ENCODE peak calls at places on chromosomes 12 and 14, in four cellular contexts. V is HCT116, O is endothelial cell of umbilical vein, Q is colonic mucosa. W is an unnamed sample. For H3K9me3, the result is how much of the 10 kb centered on the place peaks cover.

GRCh38 chr12:45369065-45369464 is 153.2 kb downstream of the ANO6 start:
- DNase-seq in V (no peak), Q (no peak), O (peak), W (no peak)

GRCh38 chr12:94145231-94145979 is 3.0 kb upstream of the PLXNC1 start:
- DNase-seq in V (peak), Q (no peak), O (no peak), W (peak)

GRCh38 chr12:47938594-47938993 is 24.8 kb upstream of the TMEM106C start:
- DNase-seq in Q (no peak), O (no peak), V (no peak), W (no peak)

GRCh38 chr12:43969882-43970281 is 134.0 kb downstream of the TMEM117 start:
- DNase-seq in Q (no peak), O (peak), V (peak), W (no peak)

GRCh38 chr14:78319826-78320635 is 149.9 kb downstream of the NRXN3 start:
- DNase-seq in V (no peak), Q (no peak), O (no peak), W (no peak)

GRCh38 chr14:103118663-103119404 is 4.4 kb upstream of the TNFAIP2 start:
- DNase-seq in V (no peak), Q (peak), O (no peak), W (no peak)

GRCh38 chr14:104130974-104131651 is 7.3 kb upstream of the KIF26A start:
- DNase-seq in O (peak), Q (peak), V (no peak), W (peak)

GRCh38 chr12:85424581-85425348 is 144.7 kb downstream of the ALX1 start:
- DNase-seq in V (peak), Q (peak), O (peak), W (peak)

GRCh38 chr14:90677484-90678045 is 138.7 kb downstream of the TTC7B start:
- DNase-seq in Q (no peak), O (peak), V (no peak), W (no peak)

GRCh38 chr12:23938422-23938821 is 11.0 kb downstream of the SOX5 start:
- DNase-seq in Q (no peak), O (no peak), V (no peak), W (no peak)

GRCh38 chr12:120141336-120141735 is 24.8 kb upstream of the RAB35 start:
- DNase-seq in Q (no peak), V (no peak), O (no peak), W (no peak)

GRCh38 chr12:112178796-112179195 is 53.4 kb downstream of the TRAFD1 start:
- DNase-seq in Q (no peak), V (no peak), O (no peak), W (no peak)

GRCh38 chr12:96500686-96501085 is 11.3 kb downstream of the CFAP54 start:
- DNase-seq in Q (no peak), V (no peak), O (no peak), W (no peak)

GRCh38 chr12:107912421-107913004 is 138.0 kb downstream of the ASCL4 start:
- DNase-seq in V (peak), O (peak), Q (peak), W (peak)

GRCh38 chr12:66693901-66694513 is 15.1 kb upstream of the GRIP1 start:
- DNase-seq in Q (peak), O (peak), V (peak), W (peak)

GRCh38 chr12:81229718-81230117 is 151.8 kb downstream of the ACSS3 start:
- DNase-seq in Q (no peak), O (no peak), V (no peak), W (no peak)

GRCh38 chr12:108399514-108399913 is 60.4 kb upstream of the CMKLR1 start:
- DNase-seq in V (no peak), Q (no peak), O (no peak), W (no peak)

GRCh38 chr12:46661161-46661845 is 164.5 kb downstream of the SLC38A4 start:
- DNase-seq in Q (peak), O (peak), V (peak), W (peak)

GRCh38 chr14:102527255-102528232 is 18.0 kb upstream of the ANKRD9 start:
- DNase-seq in O (no peak), V (peak), Q (peak), W (no peak)

GRCh38 chr14:51564460-51564859 is 87.2 kb upstream of the FRMD6 start:
- DNase-seq in V (no peak), Q (no peak), O (no peak), W (no peak)

DNA sequence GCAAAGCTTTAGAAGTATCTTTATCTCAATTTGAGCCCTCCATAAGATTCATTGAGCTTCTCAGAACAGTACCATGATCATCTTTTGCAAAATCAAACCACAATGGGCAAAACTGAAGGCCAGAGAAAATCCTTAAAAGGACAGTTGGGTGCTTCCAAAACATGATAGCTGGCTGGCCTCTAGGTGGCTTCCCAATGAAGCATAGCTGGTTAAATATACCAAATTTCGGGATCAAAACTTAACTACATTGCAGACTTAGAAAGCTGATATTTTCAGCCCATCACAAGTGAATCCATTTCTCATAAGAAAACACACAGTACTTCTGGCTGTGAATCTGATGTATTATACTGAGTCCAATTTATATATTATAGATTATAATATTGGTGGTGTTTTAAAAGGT is 15.3 kb upstream of the PIK3C2G start:
- DNase-seq in V (no peak), Q (no peak), O (no peak), W (no peak)
- TF ChIP-seq CTCF in V (no peak), Q (no peak), O (no peak), W (peak)

DNA sequence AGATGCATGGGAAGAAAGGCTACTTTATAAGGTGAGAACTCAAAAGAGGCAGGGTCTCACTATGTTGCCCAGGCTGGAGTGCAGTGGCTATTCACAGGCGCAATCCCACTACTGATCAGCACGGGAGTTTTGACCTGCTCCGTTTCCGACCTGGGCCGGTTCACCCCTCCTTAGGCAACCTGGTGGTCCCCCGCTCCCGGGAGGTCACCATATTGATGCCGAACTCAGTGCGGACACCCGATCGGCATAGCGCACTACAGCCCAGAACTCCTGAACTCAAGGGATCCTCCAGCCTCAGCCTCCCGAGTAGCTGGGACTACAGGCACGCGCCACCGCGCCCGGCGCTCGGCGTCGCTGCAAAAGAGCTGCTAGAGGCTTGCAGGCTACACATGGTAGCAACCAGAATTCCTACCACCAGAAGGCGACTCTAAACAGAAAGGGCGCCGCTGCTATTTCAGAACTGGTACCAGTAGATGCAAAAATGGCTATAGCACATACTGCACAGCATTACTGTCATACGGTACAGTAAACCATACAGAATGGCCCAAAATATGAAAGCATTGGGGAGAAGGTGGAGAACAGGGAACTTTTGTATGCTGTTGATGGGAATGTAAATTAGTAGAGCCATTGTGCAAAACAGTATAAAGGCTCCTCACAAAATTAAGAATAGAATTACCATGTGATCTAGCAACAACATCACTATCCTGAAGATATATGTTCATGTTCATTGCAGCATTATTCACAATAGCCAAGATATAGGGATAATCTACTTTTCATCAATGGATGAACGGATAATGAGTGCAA is 1.2 kb upstream of the NEMF start:
- DNase-seq in Q (peak), O (peak), V (peak), W (peak)
- H3K4me3 ChIP-seq in Q (peak), O (no peak), V (peak), W (no peak)

GRCh38 chr12:34397591-34398365 is 375.5 kb downstream of the ALG10 start:
- DNase-seq in Q (peak), O (no peak), V (no peak), W (peak)

GRCh38 chr12:34395056-34396005 is 373.0 kb downstream of the ALG10 start:
- DNase-seq in O (no peak), V (no peak), Q (peak), W (peak)

GRCh38 chr12:34396861-34397590 is 374.7 kb downstream of the ALG10 start:
- DNase-seq in V (no peak), O (no peak), Q (no peak), W (peak)

GRCh38 chr12:34394211-34395055 is 372.1 kb downstream of the ALG10 start:
- DNase-seq in Q (peak), V (no peak), O (no peak), W (peak)

DNA sequence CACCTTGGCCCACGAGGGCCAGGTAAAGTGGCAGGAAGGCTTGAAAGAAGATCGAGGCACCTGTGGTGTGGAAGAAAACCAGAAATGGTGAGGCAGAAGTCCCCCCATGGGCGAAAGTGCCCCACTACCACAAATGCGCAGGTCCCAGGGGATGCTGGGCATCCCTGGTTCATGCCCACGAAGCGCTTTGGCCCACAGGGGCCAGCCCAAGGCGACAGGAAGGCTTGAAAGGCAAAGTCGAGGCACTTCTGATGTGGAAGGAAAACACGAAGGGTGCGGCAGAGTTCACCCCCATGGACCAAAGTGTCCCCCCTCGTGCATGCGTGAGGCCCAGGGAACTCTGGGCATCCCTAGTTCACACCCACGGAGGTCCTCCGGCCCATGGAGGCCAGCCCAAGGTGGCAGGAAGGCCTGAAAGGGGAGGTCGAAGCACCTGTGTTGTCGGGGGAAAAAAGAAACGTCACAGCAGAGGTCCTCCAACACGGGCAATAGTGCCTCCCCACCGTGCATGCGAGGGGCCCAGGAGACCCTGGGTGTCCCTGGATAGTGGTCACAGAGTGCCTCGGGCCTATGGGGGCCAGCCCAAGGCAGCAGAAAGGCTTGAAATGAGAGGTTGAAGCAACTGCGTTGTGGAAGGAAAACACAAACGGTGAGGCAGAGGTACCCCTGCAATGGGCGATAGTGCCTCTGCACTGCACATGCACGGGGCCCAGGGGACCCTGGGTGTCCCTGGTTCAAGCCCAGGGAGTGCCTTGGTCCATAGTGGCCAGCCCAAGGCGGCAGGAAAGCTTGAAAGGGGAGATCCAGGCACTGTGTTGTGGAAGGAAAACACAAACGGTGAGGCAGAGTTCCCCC is 373.9 kb downstream of the ALG10 start:
- DNase-seq in V (no peak), Q (peak), O (no peak), W (peak)
- H3K9me3 ChIP-seq in V (under half), Q (under half), O (under half), W (under half)

GRCh38 chr14:100192672-100193416 is 33.4 kb upstream of the DEGS2 start:
- DNase-seq in V (peak), Q (peak), O (peak), W (peak)

GRCh38 chr14:100192250-100192671 is 32.8 kb upstream of the DEGS2 start:
- DNase-seq in V (no peak), Q (peak), O (no peak), W (no peak)

GRCh38 chr14:100191584-100192249 is 32.3 kb upstream of the DEGS2 start:
- DNase-seq in V (no peak), O (no peak), Q (no peak), W (no peak)

GRCh38 chr14:100190126-100190525 is 30.7 kb upstream of the DEGS2 start:
- DNase-seq in V (no peak), O (no peak), Q (no peak), W (no peak)

GRCh38 chr14:100193417-100194357 is 34.2 kb upstream of the DEGS2 start:
- DNase-seq in Q (no peak), V (no peak), O (no peak), W (no peak)
- TF ChIP-seq CTCF in Q (no peak), V (no peak), O (no peak), W (no peak)

GRCh38 chr12:92469837-92470236 is 233.0 kb upstream of the PLEKHG7 start:
- DNase-seq in V (no peak), O (peak), Q (no peak), W (no peak)

GRCh38 chr12:92472198-92472597 is 230.6 kb upstream of the PLEKHG7 start:
- DNase-seq in O (no peak), V (no peak), Q (no peak), W (no peak)

GRCh38 chr12:92468358-92469020 is 234.3 kb upstream of the PLEKHG7 start:
- DNase-seq in Q (no peak), O (no peak), V (no peak), W (no peak)

GRCh38 chr12:92471551-92471950 is 231.2 kb upstream of the PLEKHG7 start:
- DNase-seq in Q (no peak), O (no peak), V (no peak), W (no peak)

GRCh38 chr12:92470608-92471021 is 232.2 kb upstream of the PLEKHG7 start:
- DNase-seq in Q (no peak), V (no peak), O (no peak), W (no peak)
- H3K4me3 ChIP-seq in Q (no peak), V (no peak), O (no peak), W (no peak)

GRCh38 chr12:34363050-34363673 is 340.9 kb downstream of the ALG10 start:
- DNase-seq in V (no peak), Q (no peak), O (no peak), W (peak)
- H3K9me3 ChIP-seq in V (under half), Q (under half), O (under half), W (under half)

DNA sequence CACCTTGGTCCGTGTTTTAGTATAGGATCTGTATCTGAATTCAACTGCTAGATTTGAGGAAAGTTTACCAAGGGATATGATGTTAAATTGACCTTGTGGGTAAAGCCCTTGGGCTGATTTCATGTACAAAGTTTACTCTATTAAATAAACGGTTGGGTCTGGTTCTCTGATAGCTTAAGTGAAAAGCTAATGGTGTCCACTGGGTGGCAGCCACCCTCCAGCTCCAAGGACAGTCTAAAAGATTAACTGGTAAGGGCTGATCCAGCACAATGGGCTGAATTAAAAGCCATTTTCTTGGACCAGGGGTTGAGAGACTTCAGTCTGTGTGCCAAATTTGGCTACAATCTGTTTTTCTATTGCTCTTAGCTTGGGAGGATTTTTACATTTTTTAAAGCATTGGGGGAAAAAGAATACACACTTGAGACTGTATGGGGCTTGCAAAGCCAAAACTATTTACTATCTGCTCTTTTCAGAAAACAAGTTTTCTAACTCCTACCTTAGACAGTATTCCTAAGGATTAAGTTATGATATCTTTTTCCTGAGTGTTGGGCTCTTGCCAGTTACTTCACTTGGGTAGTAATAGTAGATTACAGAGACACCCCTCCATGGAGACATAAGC is 116.5 kb downstream of the GPHN start:
- DNase-seq in Q (peak), O (peak), V (peak), W (peak)
- TF ChIP-seq CTCF in Q (peak), O (peak), V (peak), W (peak)

GRCh38 chr12:124938066-124938465 is 23.6 kb upstream of the UBC start:
- DNase-seq in Q (no peak), O (peak), V (no peak), W (no peak)
- H3K4me3 ChIP-seq in Q (no peak), O (no peak), V (no peak), W (peak)

GRCh38 chr14:26993541-26993940 is 395.7 kb upstream of the NOVA1 start:
- DNase-seq in V (no peak), Q (no peak), O (peak), W (no peak)
- H3K9me3 ChIP-seq in V (under half), Q (under half), O (under half), W (under half)

W was measured in BE2C.